ENCODE peak calls at places on chromosomes 1 and 21, in five cellular contexts. V, N, U, B and X are unnamed samples.

GRCh38 chr1:165686121-165686970 is 12.0 kb downstream of the ALDH9A1 start:
- DNase-seq in N (no peak), V (no peak), U (no peak), B (no peak), X (peak)

GRCh38 chr1:214603819-214604252 is 841 bp downstream of the CENPF start:
- DNase-seq in N (peak), U (no peak), V (no peak), B (no peak), X (peak)

GRCh38 chr1:154429118-154429517 is 24.0 kb downstream of the IL6R start:
- DNase-seq in U (no peak), V (no peak), N (no peak), B (no peak), X (peak)

GRCh38 chr21:46605759-46606426 is 1.0 kb upstream of the S100B start:
- DNase-seq in B (no peak), N (no peak), V (no peak), U (no peak), X (peak)

GRCh38 chr1:110118636-110119396 is 6.6 kb downstream of the UBL4B start:
- DNase-seq in U (no peak), N (no peak), V (no peak), B (no peak), X (no peak)

GRCh38 chr1:54984126-54984842 is 3.9 kb downstream of the TMEM61 start:
- DNase-seq in N (no peak), V (peak), U (no peak), B (peak), X (no peak)

GRCh38 chr1:193242000-193242399 is 55.6 kb upstream of the B3GALT2 start:
- DNase-seq in B (no peak), U (no peak), N (no peak), V (no peak), X (no peak)

GRCh38 chr1:8027748-8028631 is 1.9 kb upstream of the ERRFI1 start:
- DNase-seq in N (peak), U (no peak), B (no peak), V (no peak), X (no peak)

GRCh38 chr1:46485564-46486431 is 3.8 kb upstream of the DMBX1 start:
- DNase-seq in N (no peak), V (no peak), U (no peak), B (no peak), X (no peak)

GRCh38 chr1:81695741-81696140 is 105.0 kb upstream of the ADGRL2 start:
- DNase-seq in B (no peak), U (no peak), N (peak), V (no peak), X (no peak)

GRCh38 chr1:39381839-39382238 is 109.6 kb upstream of the BMP8A start:
- DNase-seq in U (no peak), V (no peak), B (no peak), N (no peak), X (no peak)

GRCh38 chr1:154791292-154792278 is 78.5 kb downstream of the KCNN3 start:
- DNase-seq in V (no peak), B (peak), N (peak), U (peak), X (peak)

GRCh38 chr21:45482899-45483821 is 59.1 kb downstream of the SLC19A1 start:
- DNase-seq in U (no peak), B (no peak), N (no peak), V (no peak), X (no peak)

GRCh38 chr21:15935530-15935929 is 205.7 kb downstream of the USP25 start:
- DNase-seq in V (no peak), B (no peak), N (no peak), U (no peak), X (no peak)

GRCh38 chr1:88695781-88696180 is 11.7 kb downstream of the PKN2 start:
- DNase-seq in V (no peak), N (no peak), U (no peak), B (no peak), X (no peak)